ENCODE peak calls at places on chromosomes 2 and 18, in six cellular contexts. One of them, this sample, is unnamed.

GRCh38 chr2:128371248-128371630 is 52.6 kb upstream of the HS6ST1 start:
- DNase-seq in breast epithelium: no peak
- DNase-seq in HCT116: no peak
- DNase-seq in spleen: peak; percentile 67
- DNase-seq in stomach: peak; percentile 19
- DNase-seq in K562: no peak
- DNase-seq in this sample: no peak

GRCh38 chr2:11329759-11330158 is 14.7 kb downstream of the ROCK2 start:
- DNase-seq in breast epithelium: no peak
- DNase-seq in HCT116: no peak
- DNase-seq in spleen: no peak
- DNase-seq in stomach: no peak
- DNase-seq in K562: no peak
- DNase-seq in this sample: no peak

GRCh38 chr18:79393626-79394401 is 1.9 kb upstream of the NFATC1 start:
- DNase-seq in breast epithelium: peak; percentile 89
- DNase-seq in HCT116: peak; percentile 44
- DNase-seq in spleen: peak; percentile 89
- DNase-seq in stomach: peak; percentile 83
- DNase-seq in K562: peak; percentile 79
- DNase-seq in this sample: no peak

GRCh38 chr18:25144835-25145234 is 207.1 kb downstream of the ZNF521 start:
- DNase-seq in breast epithelium: no peak
- DNase-seq in HCT116: no peak
- DNase-seq in spleen: no peak
- DNase-seq in stomach: no peak
- DNase-seq in K562: no peak
- DNase-seq in this sample: no peak

GRCh38 chr2:230130668-230131364 is 62.1 kb upstream of the SLC16A14 start:
- DNase-seq in breast epithelium: peak; percentile 27
- DNase-seq in HCT116: peak; percentile 42
- DNase-seq in spleen: peak; percentile 79
- DNase-seq in stomach: no peak
- DNase-seq in K562: no peak
- DNase-seq in this sample: no peak

GRCh38 chr18:10851824-10852225 is 297.5 kb downstream of the PIEZO2 start:
- DNase-seq in breast epithelium: no peak
- DNase-seq in HCT116: peak; percentile 27
- DNase-seq in spleen: no peak
- DNase-seq in stomach: no peak
- DNase-seq in K562: peak; percentile 44
- DNase-seq in this sample: peak; percentile 70

GRCh38 chr2:72108121-72108520 is 39.5 kb downstream of the CYP26B1 start:
- DNase-seq in breast epithelium: no peak
- DNase-seq in HCT116: no peak
- DNase-seq in spleen: no peak
- DNase-seq in stomach: no peak
- DNase-seq in K562: no peak
- DNase-seq in this sample: no peak

GRCh38 chr18:23884712-23885375 is 129.7 kb upstream of the TTC39C start:
- DNase-seq in breast epithelium: peak; percentile 67
- DNase-seq in HCT116: no peak
- DNase-seq in spleen: no peak
- DNase-seq in stomach: peak; percentile 72
- DNase-seq in K562: no peak
- DNase-seq in this sample: no peak

GRCh38 chr18:6487027-6487426 is 72.3 kb upstream of the L3MBTL4 start:
- DNase-seq in breast epithelium: no peak
- DNase-seq in HCT116: no peak
- DNase-seq in spleen: no peak
- DNase-seq in stomach: no peak
- DNase-seq in K562: no peak
- DNase-seq in this sample: no peak

GRCh38 chr2:172473167-172473566 is 45.8 kb downstream of the ITGA6 start:
- DNase-seq in breast epithelium: no peak
- DNase-seq in HCT116: no peak
- DNase-seq in spleen: no peak
- DNase-seq in stomach: no peak
- DNase-seq in K562: no peak
- DNase-seq in this sample: no peak

GRCh38 chr18:24831091-24831490 is 370.7 kb downstream of the HRH4 start:
- DNase-seq in breast epithelium: no peak
- DNase-seq in HCT116: no peak
- DNase-seq in spleen: no peak
- DNase-seq in stomach: no peak
- DNase-seq in K562: no peak
- DNase-seq in this sample: no peak

GRCh38 chr2:16553222-16553621 is 112.4 kb downstream of the CYRIA start:
- DNase-seq in breast epithelium: no peak
- DNase-seq in HCT116: peak; percentile 32
- DNase-seq in spleen: no peak
- DNase-seq in stomach: peak; percentile 28
- DNase-seq in K562: peak; percentile 44
- DNase-seq in this sample: no peak

GRCh38 chr2:157327621-157328102 is 2.0 kb upstream of the ERMN start:
- DNase-seq in breast epithelium: peak; percentile 45
- DNase-seq in HCT116: peak; percentile 65
- DNase-seq in spleen: peak; percentile 93
- DNase-seq in stomach: peak; percentile 89
- DNase-seq in K562: peak; percentile 91
- DNase-seq in this sample: peak; percentile 47

GRCh38 chr2:233832869-233833812 is 21.2 kb downstream of the HJURP start:
- DNase-seq in breast epithelium: no peak
- DNase-seq in HCT116: peak; percentile 7
- DNase-seq in spleen: peak; percentile 46
- DNase-seq in stomach: peak; percentile 30
- DNase-seq in K562: peak; percentile 14
- DNase-seq in this sample: peak; percentile 32

GRCh38 chr2:234725528-234726264 is 226.1 kb upstream of the SH3BP4 start:
- DNase-seq in breast epithelium: no peak
- DNase-seq in HCT116: no peak
- DNase-seq in spleen: no peak
- DNase-seq in stomach: no peak
- DNase-seq in K562: no peak
- DNase-seq in this sample: no peak

GRCh38 chr2:240467659-240468299 is 32.3 kb downstream of the GPC1 start:
- DNase-seq in breast epithelium: peak; percentile 15
- DNase-seq in HCT116: no peak
- DNase-seq in spleen: peak; percentile 68
- DNase-seq in stomach: peak; percentile 20
- DNase-seq in K562: no peak
- DNase-seq in this sample: no peak

GRCh38 chr2:51597086-51597485 is 565.2 kb upstream of the NRXN1 start:
- DNase-seq in breast epithelium: no peak
- DNase-seq in HCT116: no peak
- DNase-seq in spleen: no peak
- DNase-seq in stomach: no peak
- DNase-seq in K562: no peak
- DNase-seq in this sample: no peak

GRCh38 chr2:27078267-27079194 is at the start of gene EMILIN1:
- DNase-seq in breast epithelium: peak; percentile 66
- DNase-seq in HCT116: no peak
- DNase-seq in spleen: peak; percentile 82
- DNase-seq in stomach: peak; percentile 45
- DNase-seq in K562: peak; percentile 46
- DNase-seq in this sample: no peak

GRCh38 chr18:66410692-66411091 is 193.2 kb downstream of the CDH19 start:
- DNase-seq in breast epithelium: no peak
- DNase-seq in HCT116: no peak
- DNase-seq in spleen: no peak
- DNase-seq in stomach: no peak
- DNase-seq in K562: no peak
- DNase-seq in this sample: no peak

GRCh38 chr2:202249521-202249850 is 11.1 kb upstream of the SUMO1 start:
- DNase-seq in breast epithelium: no peak
- DNase-seq in HCT116: no peak
- DNase-seq in spleen: no peak
- DNase-seq in stomach: no peak
- DNase-seq in K562: no peak
- DNase-seq in this sample: no peak

GRCh38 chr18:46155652-46156051 is 51.5 kb downstream of the HAUS1 start:
- DNase-seq in breast epithelium: no peak
- DNase-seq in HCT116: no peak
- DNase-seq in spleen: no peak
- DNase-seq in stomach: no peak
- DNase-seq in K562: no peak
- DNase-seq in this sample: no peak

GRCh38 chr18:73153271-73153670 is 285.5 kb upstream of the NETO1 start:
- DNase-seq in breast epithelium: no peak
- DNase-seq in HCT116: no peak
- DNase-seq in spleen: no peak
- DNase-seq in stomach: no peak
- DNase-seq in K562: no peak
- DNase-seq in this sample: peak; percentile 94

GRCh38 chr2:177143444-177143843 is 69.2 kb upstream of the HNRNPA3 start:
- DNase-seq in breast epithelium: no peak
- DNase-seq in HCT116: no peak
- DNase-seq in spleen: no peak
- DNase-seq in stomach: no peak
- DNase-seq in K562: no peak
- DNase-seq in this sample: no peak
- TF ChIP-seq POLR2AphosphoS5 in breast epithelium: no peak
- TF ChIP-seq POLR2AphosphoS5 in HCT116: no peak
- TF ChIP-seq POLR2AphosphoS5 in spleen: no peak
- TF ChIP-seq POLR2AphosphoS5 in stomach: no peak
- TF ChIP-seq POLR2AphosphoS5 in K562: no peak
- TF ChIP-seq POLR2AphosphoS5 in this sample: no peak

GRCh38 chr2:58197894-58198293 is 43.2 kb downstream of the FANCL start:
- DNase-seq in breast epithelium: no peak
- DNase-seq in HCT116: no peak
- DNase-seq in spleen: no peak
- DNase-seq in stomach: no peak
- DNase-seq in K562: no peak
- DNase-seq in this sample: no peak

GRCh38 chr2:58206785-58207184 is 34.3 kb downstream of the FANCL start:
- DNase-seq in breast epithelium: no peak
- DNase-seq in HCT116: no peak
- DNase-seq in spleen: no peak
- DNase-seq in stomach: no peak
- DNase-seq in K562: no peak
- DNase-seq in this sample: no peak

GRCh38 chr2:58204195-58204959 is 36.7 kb downstream of the FANCL start:
- DNase-seq in breast epithelium: no peak
- DNase-seq in HCT116: no peak
- DNase-seq in spleen: no peak
- DNase-seq in stomach: no peak
- DNase-seq in K562: no peak
- DNase-seq in this sample: no peak

GRCh38 chr2:58203018-58203417 is 38.1 kb downstream of the FANCL start:
- DNase-seq in breast epithelium: no peak
- DNase-seq in HCT116: no peak
- DNase-seq in spleen: no peak
- DNase-seq in stomach: no peak
- DNase-seq in K562: no peak
- DNase-seq in this sample: no peak

GRCh38 chr2:58202409-58202808 is 38.7 kb downstream of the FANCL start:
- DNase-seq in breast epithelium: no peak
- DNase-seq in HCT116: no peak
- DNase-seq in spleen: no peak
- DNase-seq in stomach: no peak
- DNase-seq in K562: no peak
- DNase-seq in this sample: no peak
- H3K36me3 ChIP-seq in breast epithelium: no peaks in the 10 kb centered on the region
- H3K36me3 ChIP-seq in HCT116: peaks cover 11% of the 10 kb centered on the region
- H3K36me3 ChIP-seq in spleen: no peaks in the 10 kb centered on the region
- H3K36me3 ChIP-seq in stomach: peaks cover 6% of the 10 kb centered on the region
- H3K36me3 ChIP-seq in K562: peaks cover 45% of the 10 kb centered on the region
- H3K36me3 ChIP-seq in this sample: peaks cover 34% of the 10 kb centered on the region

DNA sequence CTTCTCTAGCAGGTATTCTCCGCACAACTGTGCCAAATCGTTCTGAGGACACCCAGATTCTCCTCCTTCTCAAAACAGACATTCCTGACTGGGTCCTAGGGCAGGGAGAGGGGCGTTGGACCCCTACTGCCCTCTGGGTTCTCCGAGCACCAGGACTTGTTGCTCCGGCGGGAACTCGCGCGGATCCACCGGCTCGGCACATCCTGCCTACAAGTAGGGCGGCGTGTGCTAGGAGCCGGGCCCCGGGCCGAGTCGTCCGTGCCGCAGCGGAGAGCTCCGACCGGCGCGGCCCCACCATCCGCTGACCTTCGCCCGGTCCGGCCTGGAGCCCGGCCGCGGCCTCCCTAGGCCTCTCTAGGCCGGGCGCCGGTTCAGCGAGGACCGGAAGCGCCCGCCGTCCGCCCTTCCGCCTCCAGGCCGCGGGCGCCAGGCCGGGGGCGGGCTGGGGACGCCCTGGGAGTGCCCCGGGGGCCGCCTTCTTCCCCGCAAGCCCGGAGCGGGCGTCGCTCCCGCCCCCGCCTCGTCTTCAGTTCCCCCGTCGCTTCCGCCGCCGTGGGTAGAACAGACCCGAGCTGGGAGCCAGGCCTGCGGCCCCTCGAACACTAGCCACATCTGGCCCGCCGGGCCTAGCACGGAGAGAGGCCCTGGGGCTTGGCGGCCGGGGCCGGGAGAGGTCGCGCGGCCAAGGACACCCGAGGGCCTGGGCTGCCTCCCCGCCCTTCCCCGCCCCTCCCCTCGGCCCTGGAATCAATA is 7.6 kb upstream of the ONECUT2 start:
- DNase-seq in breast epithelium: no peak
- DNase-seq in HCT116: no peak
- DNase-seq in spleen: peak; percentile 83
- DNase-seq in stomach: no peak
- DNase-seq in K562: no peak
- DNase-seq in this sample: no peak
- H3K4me3 ChIP-seq in breast epithelium: peak overlapping the region; percentile 25
- H3K4me3 ChIP-seq in HCT116: no peak overlapping the region
- H3K4me3 ChIP-seq in spleen: peak overlapping the region; percentile 13
- H3K4me3 ChIP-seq in stomach: peak overlapping the region; percentile 41
- H3K4me3 ChIP-seq in K562: no peak overlapping the region
- H3K4me3 ChIP-seq in this sample: no peak overlapping the region

GRCh38 chr2:9657731-9658130 is 26.9 kb upstream of the YWHAQ start:
- DNase-seq in breast epithelium: no peak
- DNase-seq in HCT116: no peak
- DNase-seq in spleen: no peak
- DNase-seq in stomach: no peak
- DNase-seq in K562: peak; percentile 36
- DNase-seq in this sample: no peak
- TF ChIP-seq POLR2AphosphoS5 in breast epithelium: no peak
- TF ChIP-seq POLR2AphosphoS5 in HCT116: no peak
- TF ChIP-seq POLR2AphosphoS5 in spleen: no peak
- TF ChIP-seq POLR2AphosphoS5 in stomach: no peak
- TF ChIP-seq POLR2AphosphoS5 in K562: no peak
- TF ChIP-seq POLR2AphosphoS5 in this sample: no peak

DNA sequence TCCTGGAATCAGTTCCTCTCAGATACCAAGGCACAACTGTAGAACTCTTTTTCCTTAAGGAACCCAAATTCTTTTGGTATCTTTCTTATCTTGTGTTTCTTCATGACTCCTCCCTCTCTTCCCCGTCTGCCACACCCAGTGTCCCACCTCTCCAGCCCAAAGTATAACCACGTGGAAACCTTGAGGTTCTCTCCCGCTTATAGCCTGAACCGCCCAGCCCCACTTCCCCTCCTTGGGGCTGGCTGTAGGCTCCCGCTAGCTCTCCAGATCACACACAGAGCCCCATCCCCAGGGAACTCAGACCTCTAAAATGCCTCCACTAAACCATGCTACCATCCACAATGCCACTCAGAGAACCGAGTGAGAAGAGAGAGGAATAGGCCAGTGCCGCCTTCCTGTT is 87.5 kb downstream of the MAPRE2 start:
- DNase-seq in breast epithelium: no peak
- DNase-seq in HCT116: no peak
- DNase-seq in spleen: no peak
- DNase-seq in stomach: no peak
- DNase-seq in K562: peak; percentile 34
- DNase-seq in this sample: no peak
- H3K36me3 ChIP-seq in breast epithelium: peaks cover 7% of the 10 kb centered on the region
- H3K36me3 ChIP-seq in HCT116: no peaks in the 10 kb centered on the region
- H3K36me3 ChIP-seq in spleen: peaks cover 4% of the 10 kb centered on the region
- H3K36me3 ChIP-seq in stomach: peaks cover 67% of the 10 kb centered on the region
- H3K36me3 ChIP-seq in K562: peaks cover 47% of the 10 kb centered on the region
- H3K36me3 ChIP-seq in this sample: no peaks in the 10 kb centered on the region

GRCh38 chr18:3114026-3114425 is 101.1 kb upstream of the LPIN2 start:
- DNase-seq in breast epithelium: no peak
- DNase-seq in HCT116: no peak
- DNase-seq in spleen: no peak
- DNase-seq in stomach: no peak
- DNase-seq in K562: no peak
- DNase-seq in this sample: no peak
- H3K4me3 ChIP-seq in breast epithelium: no peak overlapping the region
- H3K4me3 ChIP-seq in HCT116: no peak overlapping the region
- H3K4me3 ChIP-seq in spleen: no peak overlapping the region
- H3K4me3 ChIP-seq in stomach: no peak overlapping the region
- H3K4me3 ChIP-seq in K562: no peak overlapping the region
- H3K4me3 ChIP-seq in this sample: no peak overlapping the region

This sample was measured in SK-N-MC.